ENCODE peak calls at places on chromosomes 7 and 10, in four cellular contexts. D, I, B and K are unnamed samples.

GRCh38 chr10:2812631-2813030 is 254.7 kb upstream of the PFKP start:
- DNase-seq in D (no peak), B (no peak), I (no peak), K (no peak)

GRCh38 chr7:125878235-125878928 is 948.8 kb upstream of the POT1 start:
- DNase-seq in D (no peak), B (no peak), I (no peak), K (no peak)

GRCh38 chr7:130070900-130071622 is 727 bp downstream of the KLHDC10 start:
- DNase-seq in B (no peak), D (no peak), I (no peak), K (no peak)

GRCh38 chr7:22150221-22150620 is 204.5 kb upstream of the CDCA7L start:
- DNase-seq in I (no peak), B (no peak), D (no peak), K (no peak)

GRCh38 chr10:62093863-62094291 is 174.8 kb downstream of the RTKN2 start:
- DNase-seq in D (no peak), B (no peak), I (no peak), K (no peak)

GRCh38 chr10:125263551-125263950 is 103.2 kb upstream of the CTBP2 start:
- DNase-seq in B (no peak), I (no peak), D (no peak), K (no peak)

GRCh38 chr7:44257618-44258422 is 57.0 kb downstream of the YKT6 start:
- DNase-seq in I (peak), B (no peak), D (no peak), K (peak)

GRCh38 chr7:150374026-150374425 is 5.1 kb upstream of the ZNF775 start:
- DNase-seq in D (no peak), B (no peak), I (no peak), K (no peak)

GRCh38 chr7:103902917-103903316 is 86.5 kb downstream of the RELN start:
- DNase-seq in I (no peak), D (no peak), B (no peak), K (no peak)

GRCh38 chr10:114489521-114490310 is 85.4 kb upstream of the AFAP1L2 start:
- DNase-seq in B (no peak), D (no peak), I (peak), K (no peak)

GRCh38 chr7:40979296-40979695 is 723.6 kb downstream of the INHBA start:
- DNase-seq in D (no peak), I (no peak), B (no peak), K (no peak)

GRCh38 chr7:37352974-37353948 is 95.4 kb downstream of the ELMO1 start:
- DNase-seq in D (peak), I (no peak), B (no peak), K (no peak)